ENCODE peak calls at places on chromosomes 7 and 10, in seven cellular contexts. R, H, U, L, V, C and E are unnamed samples.

GRCh38 chr10:86033581-86033980 is 333.0 kb downstream of the GRID1 start:
- DNase-seq in R (no peak), H (no peak), U (no peak), L (no peak), V (no peak), C (no peak), E (no peak)

GRCh38 chr7:8214162-8214897 is 47.6 kb downstream of the ICA1 start:
- DNase-seq in R (peak), H (no peak), U (no peak), L (peak), V (peak), C (peak), E (no peak)

GRCh38 chr7:2237109-2237602 is 4.4 kb upstream of the MAD1L1 start:
- DNase-seq in R (no peak), H (no peak), U (peak), L (no peak), V (no peak), C (no peak), E (no peak)

GRCh38 chr10:10432306-10433035 is 585.2 kb upstream of the CELF2 start:
- DNase-seq in R (no peak), H (peak), U (no peak), L (no peak), V (no peak), C (no peak), E (no peak)

GRCh38 chr10:82190432-82191260 is 315.7 kb downstream of the NRG3 start:
- DNase-seq in R (no peak), H (no peak), U (no peak), L (no peak), V (no peak), C (no peak), E (no peak)

GRCh38 chr7:33258561-33258960 is 129.2 kb downstream of the BBS9 start:
- DNase-seq in R (no peak), H (peak), U (no peak), L (no peak), V (no peak), C (no peak), E (no peak)

GRCh38 chr7:139299296-139299695 is 41.8 kb upstream of the FMC1 start:
- DNase-seq in R (no peak), H (no peak), U (no peak), L (no peak), V (no peak), C (no peak), E (no peak)

GRCh38 chr10:18666810-18667209 is 7.6 kb downstream of the ARL5B start:
- DNase-seq in R (peak), H (no peak), U (no peak), L (no peak), V (no peak), C (no peak), E (no peak)

GRCh38 chr7:118946283-118946682 is 721.8 kb downstream of the ANKRD7 start:
- DNase-seq in R (no peak), H (no peak), U (no peak), L (no peak), V (no peak), C (no peak), E (no peak)

GRCh38 chr7:133662830-133663229 is 410.0 kb downstream of the EXOC4 start:
- DNase-seq in R (no peak), H (no peak), U (no peak), L (no peak), V (no peak), C (no peak), E (no peak)

GRCh38 chr10:78779339-78779955 is 289.3 kb upstream of the ZMIZ1 start:
- DNase-seq in R (no peak), H (no peak), U (no peak), L (no peak), V (no peak), C (no peak), E (no peak)

GRCh38 chr7:73707045-73707631 is 12.3 kb downstream of the STX1A start:
- DNase-seq in R (no peak), H (no peak), U (peak), L (no peak), V (no peak), C (no peak), E (no peak)

GRCh38 chr7:2639994-2640830 is 8.4 kb downstream of the TTYH3 start:
- DNase-seq in R (no peak), H (no peak), U (no peak), L (no peak), V (no peak), C (no peak), E (no peak)

GRCh38 chr7:30931161-30931926 is 19.7 kb downstream of the AQP1 start:
- DNase-seq in R (no peak), H (no peak), U (peak), L (no peak), V (no peak), C (no peak), E (peak)

GRCh38 chr7:92782236-92782635 is 54.1 kb downstream of the CDK6 start:
- DNase-seq in R (no peak), H (no peak), U (no peak), L (no peak), V (no peak), C (no peak), E (no peak)

GRCh38 chr10:87668324-87669054 is 8.8 kb downstream of the PAPSS2 start:
- DNase-seq in R (no peak), H (no peak), U (peak), L (no peak), V (no peak), C (no peak), E (no peak)

DNA sequence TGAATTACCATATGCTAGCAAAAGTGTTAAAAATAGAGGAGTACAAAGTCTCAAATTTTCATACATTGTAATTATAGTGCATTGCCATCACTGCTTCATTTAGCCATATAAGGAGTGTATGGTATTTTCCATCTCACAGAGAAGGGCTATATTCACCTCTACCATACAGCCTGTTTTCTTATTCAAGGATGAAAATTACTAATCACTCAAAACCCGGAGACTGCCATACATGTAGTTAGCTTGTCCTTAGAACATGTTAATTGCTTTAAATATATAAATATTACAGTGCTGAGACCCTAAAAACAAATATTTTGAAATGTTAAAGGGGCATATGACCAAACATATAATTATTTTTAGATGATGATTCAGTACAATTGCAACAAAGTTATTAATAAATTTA is 49.4 kb downstream of the CPEB3 start:
- DNase-seq in R (no peak), H (no peak), U (no peak), L (no peak), V (no peak), C (no peak), E (no peak)
- H3K4me3 ChIP-seq in R (peak), H (peak), U (peak), L (peak), V (no peak), C (peak), E (peak)

GRCh38 chr7:32206987-32207386 is 136.8 kb upstream of the PDE1C start:
- DNase-seq in R (no peak), H (no peak), U (no peak), L (peak), V (no peak), C (no peak), E (peak)

GRCh38 chr7:32200593-32200992 is 130.4 kb upstream of the PDE1C start:
- DNase-seq in R (no peak), H (no peak), U (no peak), L (no peak), V (no peak), C (no peak), E (no peak)

GRCh38 chr7:32206488-32206887 is 136.3 kb upstream of the PDE1C start:
- DNase-seq in R (no peak), H (no peak), U (no peak), L (no peak), V (no peak), C (no peak), E (no peak)

DNA sequence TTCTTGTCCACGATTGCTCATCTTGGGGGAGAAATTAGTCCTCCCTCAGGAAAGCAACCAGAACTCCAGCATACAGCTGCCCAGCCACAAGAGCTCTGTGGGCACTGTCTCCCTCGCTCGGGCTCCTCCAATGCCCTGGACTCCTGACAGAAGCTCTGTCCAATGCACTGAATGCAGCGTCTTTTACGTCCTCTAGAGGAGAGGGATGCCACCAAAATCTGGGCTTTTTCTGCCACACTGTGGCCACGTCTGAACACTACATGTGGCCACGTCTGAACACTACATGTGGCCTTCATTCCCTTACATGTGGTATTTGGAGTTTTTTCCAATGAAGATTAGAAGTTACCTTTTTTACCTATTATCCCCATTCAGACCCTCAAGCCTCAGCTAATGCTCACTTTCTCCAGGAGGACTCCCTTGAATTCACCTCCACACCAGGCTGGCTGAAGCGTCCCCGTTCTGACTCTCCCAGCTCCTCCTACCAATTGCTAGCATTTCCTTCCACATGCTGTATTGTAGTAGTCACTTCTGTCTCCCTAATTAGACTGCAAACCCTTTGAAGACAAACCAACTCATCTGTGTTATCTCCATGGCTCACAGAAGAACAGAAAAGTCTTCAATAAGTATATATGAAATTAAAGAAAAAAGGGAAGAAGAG is 134.3 kb upstream of the PDE1C start:
- DNase-seq in R (peak), H (peak), U (peak), L (peak), V (peak), C (peak), E (peak)
- H3K4me3 ChIP-seq in R (peak), H (no peak), U (peak), L (no peak), V (peak), C (no peak), E (no peak)

DNA sequence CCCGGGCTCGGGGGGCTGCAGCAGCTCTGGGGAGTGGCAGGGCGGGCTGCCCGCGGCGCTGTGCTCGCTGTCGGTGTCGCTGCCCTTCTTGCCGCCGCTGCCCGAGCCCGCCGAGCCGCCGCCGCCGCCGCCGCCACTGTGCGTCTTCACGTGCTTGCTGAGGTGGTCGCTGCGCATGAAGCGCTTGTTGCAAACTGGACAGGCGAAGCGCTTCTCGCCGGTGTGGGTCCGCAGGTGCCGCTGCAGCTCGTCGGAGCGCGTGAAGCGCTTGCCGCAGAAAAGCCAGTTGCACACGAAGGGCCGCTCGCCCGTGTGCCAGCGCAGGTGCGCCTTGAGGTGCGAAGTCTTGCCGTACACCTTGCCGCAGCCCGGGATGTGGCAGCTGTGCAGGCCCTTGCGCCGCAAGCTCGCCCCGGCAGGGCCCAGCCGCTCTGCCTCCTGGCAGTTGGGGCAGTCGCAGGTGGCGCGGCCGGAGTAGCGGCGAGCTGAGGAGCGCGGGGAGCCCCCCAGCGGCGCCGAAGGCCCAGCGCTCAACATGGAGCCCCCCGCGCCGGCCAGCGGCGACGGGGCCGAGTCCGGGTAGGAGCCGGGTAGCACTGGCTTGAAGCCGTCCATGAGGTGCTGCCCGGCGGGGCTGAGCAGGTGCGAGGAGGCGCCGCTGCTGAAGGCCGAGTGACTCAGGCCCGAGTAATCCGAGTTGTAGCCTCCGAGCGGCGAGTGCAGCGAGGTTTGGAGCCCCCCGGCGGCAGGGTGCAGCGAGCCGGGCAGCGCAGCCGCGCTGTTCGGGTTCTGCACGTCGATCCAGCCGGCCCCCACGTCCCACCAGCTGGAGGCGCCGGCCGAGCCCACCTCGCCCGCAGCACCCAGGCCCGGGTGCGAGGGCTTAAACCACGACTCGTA is 2.1 kb downstream of the SP8 start:
- DNase-seq in R (no peak), H (no peak), U (no peak), L (peak), V (no peak), C (no peak), E (no peak)
- H3K4me3 ChIP-seq in R (no peak), H (no peak), U (peak), L (peak), V (no peak), C (no peak), E (no peak)

GRCh38 chr10:90494183-90494582 is 363.7 kb downstream of the HTR7 start:
- DNase-seq in R (no peak), H (no peak), U (no peak), L (no peak), V (no peak), C (no peak), E (no peak)
- H3K4me3 ChIP-seq in R (no peak), H (no peak), U (no peak), L (no peak), V (no peak), C (no peak), E (no peak)

DNA sequence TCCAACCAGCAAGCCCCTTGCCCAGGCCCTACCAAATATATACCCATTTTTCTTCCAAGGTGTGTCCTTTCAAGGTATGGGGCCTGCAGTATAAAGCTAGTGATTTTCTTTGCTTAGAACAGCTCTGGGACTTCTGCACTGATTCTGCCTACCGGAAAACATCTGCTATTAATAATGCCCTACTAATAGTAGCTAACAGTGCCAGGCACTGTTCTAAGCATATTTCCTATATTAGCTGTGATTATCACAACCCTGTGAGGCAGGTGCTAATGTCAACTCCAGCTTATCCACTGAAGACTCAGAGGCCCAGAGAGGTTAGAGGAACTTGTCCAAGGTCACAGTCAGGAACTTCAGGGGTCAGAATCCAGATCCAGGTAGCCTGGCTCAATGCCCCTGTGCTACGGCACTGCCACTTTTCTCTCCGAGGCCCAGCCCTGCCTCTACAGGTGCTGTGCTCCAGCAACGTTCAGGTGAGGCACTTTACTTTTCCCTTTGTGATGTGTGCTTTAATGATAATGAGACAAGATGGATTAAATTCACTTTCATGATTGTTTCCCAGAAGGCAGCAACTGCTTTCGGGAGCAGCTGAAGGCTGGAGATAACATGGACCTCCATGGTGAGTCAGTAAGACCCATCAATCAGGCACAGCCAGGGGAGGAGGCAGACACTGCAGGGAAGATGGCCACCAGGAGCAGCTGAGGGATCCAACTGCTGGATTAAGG is 26.7 kb downstream of the TAS2R41 start:
- DNase-seq in R (no peak), H (no peak), U (no peak), L (no peak), V (no peak), C (no peak), E (no peak)
- H3K4me3 ChIP-seq in R (no peak), H (no peak), U (no peak), L (no peak), V (no peak), C (no peak), E (no peak)